ENCODE peak calls at places on chromosomes 7 and 10, in nine cellular contexts. One of them, this sample, is unnamed.
A peak's percentile ranks its signal among the peaks of the same experiment; 100 is the strongest.

GRCh38 chr10:101656915-101657314 is 38.1 kb downstream of the FBXW4 start:
- DNase-seq in neural progenitor cell: no peak
- DNase-seq in stomach: no peak
- DNase-seq in lower lobe of right lung: no peak
- DNase-seq in neuronal stem cell: no peak
- DNase-seq in hepatocyte: no peak
- DNase-seq in uterus: no peak
- DNase-seq in Peyer's patch: no peak
- DNase-seq in CD4-positive, alpha-beta T cell: no peak
- DNase-seq in this sample: no peak

GRCh38 chr10:33706191-33706590 is 371.7 kb upstream of the NRP1 start:
- DNase-seq in lower lobe of right lung: no peak
- DNase-seq in uterus: peak; percentile 47
- DNase-seq in neural progenitor cell: no peak
- DNase-seq in neuronal stem cell: no peak
- DNase-seq in CD4-positive, alpha-beta T cell: no peak
- DNase-seq in stomach: no peak
- DNase-seq in Peyer's patch: no peak
- DNase-seq in hepatocyte: no peak
- DNase-seq in this sample: no peak

GRCh38 chr7:43647772-43648643 is 65.1 kb downstream of the STK17A start:
- DNase-seq in CD4-positive, alpha-beta T cell: no peak
- DNase-seq in neural progenitor cell: no peak
- DNase-seq in neuronal stem cell: no peak
- DNase-seq in stomach: peak; percentile 71
- DNase-seq in hepatocyte: peak; percentile 62
- DNase-seq in Peyer's patch: peak; percentile 61
- DNase-seq in uterus: peak; percentile 80
- DNase-seq in lower lobe of right lung: peak; percentile 62
- DNase-seq in this sample: peak; percentile 44

GRCh38 chr7:151431768-151432311 is 8.1 kb downstream of the CRYGN start:
- DNase-seq in lower lobe of right lung: no peak
- DNase-seq in CD4-positive, alpha-beta T cell: no peak
- DNase-seq in Peyer's patch: no peak
- DNase-seq in neuronal stem cell: no peak
- DNase-seq in stomach: no peak
- DNase-seq in neural progenitor cell: no peak
- DNase-seq in hepatocyte: no peak
- DNase-seq in uterus: no peak
- DNase-seq in this sample: no peak

GRCh38 chr7:45980181-45980905 is 59.3 kb upstream of the IGFBP3 start:
- DNase-seq in CD4-positive, alpha-beta T cell: no peak
- DNase-seq in stomach: no peak
- DNase-seq in hepatocyte: no peak
- DNase-seq in neural progenitor cell: no peak
- DNase-seq in lower lobe of right lung: no peak
- DNase-seq in uterus: no peak
- DNase-seq in neuronal stem cell: no peak
- DNase-seq in Peyer's patch: no peak
- DNase-seq in this sample: no peak

GRCh38 chr10:8060010-8060703 is 5.7 kb downstream of the GATA3 start:
- DNase-seq in CD4-positive, alpha-beta T cell: no peak
- DNase-seq in neuronal stem cell: peak; percentile 69
- DNase-seq in neural progenitor cell: peak; percentile 76
- DNase-seq in hepatocyte: peak; percentile 19
- DNase-seq in Peyer's patch: peak; percentile 59
- DNase-seq in uterus: no peak
- DNase-seq in lower lobe of right lung: no peak
- DNase-seq in stomach: no peak
- DNase-seq in this sample: no peak

GRCh38 chr7:84603545-84603944 is 409.0 kb upstream of the SEMA3A start:
- DNase-seq in neural progenitor cell: no peak
- DNase-seq in neuronal stem cell: no peak
- DNase-seq in stomach: no peak
- DNase-seq in lower lobe of right lung: no peak
- DNase-seq in hepatocyte: no peak
- DNase-seq in uterus: no peak
- DNase-seq in Peyer's patch: no peak
- DNase-seq in CD4-positive, alpha-beta T cell: no peak
- DNase-seq in this sample: no peak

GRCh38 chr7:129376778-129377700 is 57.2 kb upstream of the STRIP2 start:
- DNase-seq in lower lobe of right lung: no peak
- DNase-seq in uterus: no peak
- DNase-seq in hepatocyte: no peak
- DNase-seq in Peyer's patch: no peak
- DNase-seq in neuronal stem cell: no peak
- DNase-seq in CD4-positive, alpha-beta T cell: no peak
- DNase-seq in neural progenitor cell: no peak
- DNase-seq in stomach: no peak
- DNase-seq in this sample: no peak

GRCh38 chr10:4170633-4171314 is 385.8 kb upstream of the KLF6 start:
- DNase-seq in uterus: no peak
- DNase-seq in stomach: no peak
- DNase-seq in hepatocyte: peak; percentile 28
- DNase-seq in neural progenitor cell: no peak
- DNase-seq in lower lobe of right lung: no peak
- DNase-seq in CD4-positive, alpha-beta T cell: no peak
- DNase-seq in neuronal stem cell: no peak
- DNase-seq in Peyer's patch: no peak
- DNase-seq in this sample: no peak

GRCh38 chr7:47737606-47738005 is 155.7 kb upstream of the TNS3 start:
- DNase-seq in neuronal stem cell: no peak
- DNase-seq in CD4-positive, alpha-beta T cell: no peak
- DNase-seq in Peyer's patch: no peak
- DNase-seq in hepatocyte: no peak
- DNase-seq in stomach: no peak
- DNase-seq in uterus: no peak
- DNase-seq in neural progenitor cell: no peak
- DNase-seq in lower lobe of right lung: no peak
- DNase-seq in this sample: no peak

GRCh38 chr10:71604324-71605018 is 115.1 kb downstream of the C10orf105 start:
- DNase-seq in stomach: peak; percentile 44
- DNase-seq in Peyer's patch: no peak
- DNase-seq in neuronal stem cell: no peak
- DNase-seq in neural progenitor cell: no peak
- DNase-seq in uterus: no peak
- DNase-seq in hepatocyte: no peak
- DNase-seq in CD4-positive, alpha-beta T cell: no peak
- DNase-seq in lower lobe of right lung: no peak
- DNase-seq in this sample: no peak

GRCh38 chr10:71078454-71079145 is 133.8 kb upstream of the UNC5B start:
- DNase-seq in neuronal stem cell: no peak
- DNase-seq in stomach: peak; percentile 17
- DNase-seq in neural progenitor cell: no peak
- DNase-seq in CD4-positive, alpha-beta T cell: no peak
- DNase-seq in lower lobe of right lung: no peak
- DNase-seq in uterus: no peak
- DNase-seq in hepatocyte: no peak
- DNase-seq in Peyer's patch: no peak
- DNase-seq in this sample: no peak

GRCh38 chr10:13915710-13916109 is 328.9 kb downstream of the PRPF18 start:
- DNase-seq in lower lobe of right lung: no peak
- DNase-seq in neural progenitor cell: peak; percentile 51
- DNase-seq in uterus: no peak
- DNase-seq in Peyer's patch: no peak
- DNase-seq in hepatocyte: no peak
- DNase-seq in CD4-positive, alpha-beta T cell: no peak
- DNase-seq in stomach: no peak
- DNase-seq in neuronal stem cell: peak; percentile 26
- DNase-seq in this sample: peak; percentile 81

GRCh38 chr7:36296284-36296683 is 93.4 kb upstream of the ANLN start:
- DNase-seq in stomach: no peak
- DNase-seq in uterus: no peak
- DNase-seq in neural progenitor cell: no peak
- DNase-seq in Peyer's patch: no peak
- DNase-seq in neuronal stem cell: no peak
- DNase-seq in lower lobe of right lung: no peak
- DNase-seq in hepatocyte: no peak
- DNase-seq in CD4-positive, alpha-beta T cell: no peak
- DNase-seq in this sample: no peak

GRCh38 chr7:107891619-107892366 is 810 bp downstream of the DLD start:
- DNase-seq in stomach: no peak
- DNase-seq in lower lobe of right lung: no peak
- DNase-seq in CD4-positive, alpha-beta T cell: no peak
- DNase-seq in uterus: no peak
- DNase-seq in neuronal stem cell: no peak
- DNase-seq in hepatocyte: no peak
- DNase-seq in Peyer's patch: no peak
- DNase-seq in neural progenitor cell: no peak
- DNase-seq in this sample: no peak

GRCh38 chr7:78141533-78142281 is 343.1 kb downstream of the PHTF2 start:
- DNase-seq in hepatocyte: no peak
- DNase-seq in stomach: no peak
- DNase-seq in lower lobe of right lung: no peak
- DNase-seq in neural progenitor cell: no peak
- DNase-seq in uterus: no peak
- DNase-seq in Peyer's patch: no peak
- DNase-seq in neuronal stem cell: no peak
- DNase-seq in CD4-positive, alpha-beta T cell: no peak
- DNase-seq in this sample: no peak

GRCh38 chr10:77576633-77577032 is 61.0 kb downstream of the KCNMA1 start:
- DNase-seq in neural progenitor cell: no peak
- DNase-seq in CD4-positive, alpha-beta T cell: no peak
- DNase-seq in uterus: no peak
- DNase-seq in stomach: no peak
- DNase-seq in neuronal stem cell: no peak
- DNase-seq in lower lobe of right lung: no peak
- DNase-seq in hepatocyte: no peak
- DNase-seq in Peyer's patch: no peak
- DNase-seq in this sample: no peak

GRCh38 chr10:31549936-31550335 is 230.9 kb downstream of the ZEB1 start:
- DNase-seq in lower lobe of right lung: no peak
- DNase-seq in stomach: no peak
- DNase-seq in CD4-positive, alpha-beta T cell: no peak
- DNase-seq in neuronal stem cell: no peak
- DNase-seq in uterus: no peak
- DNase-seq in neural progenitor cell: no peak
- DNase-seq in hepatocyte: no peak
- DNase-seq in Peyer's patch: no peak
- DNase-seq in this sample: no peak

GRCh38 chr7:87216701-87217508 is 2.6 kb downstream of the TMEM243 start:
- DNase-seq in hepatocyte: no peak
- DNase-seq in stomach: no peak
- DNase-seq in Peyer's patch: peak; percentile 67
- DNase-seq in lower lobe of right lung: no peak
- DNase-seq in neuronal stem cell: no peak
- DNase-seq in neural progenitor cell: no peak
- DNase-seq in uterus: no peak
- DNase-seq in CD4-positive, alpha-beta T cell: peak; percentile 12
- DNase-seq in this sample: no peak

GRCh38 chr7:157782041-157782440 is 445.2 kb downstream of the DNAJB6 start:
- DNase-seq in Peyer's patch: no peak
- DNase-seq in neuronal stem cell: no peak
- DNase-seq in neural progenitor cell: no peak
- DNase-seq in stomach: no peak
- DNase-seq in uterus: no peak
- DNase-seq in CD4-positive, alpha-beta T cell: no peak
- DNase-seq in hepatocyte: no peak
- DNase-seq in lower lobe of right lung: no peak
- DNase-seq in this sample: no peak

GRCh38 chr10:70784476-70784875 is 701 bp downstream of the TBATA start:
- DNase-seq in neural progenitor cell: no peak
- DNase-seq in neuronal stem cell: no peak
- DNase-seq in stomach: no peak
- DNase-seq in hepatocyte: no peak
- DNase-seq in CD4-positive, alpha-beta T cell: no peak
- DNase-seq in lower lobe of right lung: no peak
- DNase-seq in Peyer's patch: no peak
- DNase-seq in uterus: no peak
- DNase-seq in this sample: no peak

GRCh38 chr10:96269438-96270300 is 1.7 kb downstream of the BLNK start:
- DNase-seq in CD4-positive, alpha-beta T cell: no peak
- DNase-seq in hepatocyte: no peak
- DNase-seq in uterus: no peak
- DNase-seq in Peyer's patch: no peak
- DNase-seq in neural progenitor cell: no peak
- DNase-seq in stomach: no peak
- DNase-seq in lower lobe of right lung: no peak
- DNase-seq in neuronal stem cell: no peak
- DNase-seq in this sample: no peak
- H3K27ac ChIP-seq in CD4-positive, alpha-beta T cell: no peak overlapping the region
- H3K27ac ChIP-seq in hepatocyte: peak overlapping the region; percentile 82
- H3K27ac ChIP-seq in uterus: no peak overlapping the region
- H3K27ac ChIP-seq in Peyer's patch: peak overlapping the region; percentile 82
- H3K27ac ChIP-seq in neural progenitor cell: no peak overlapping the region
- H3K27ac ChIP-seq in stomach: peak overlapping the region; percentile 89
- H3K27ac ChIP-seq in lower lobe of right lung: peak overlapping the region; percentile 77
- H3K27ac ChIP-seq in neuronal stem cell: no peak overlapping the region
- H3K27ac ChIP-seq in this sample: no peak overlapping the region

DNA sequence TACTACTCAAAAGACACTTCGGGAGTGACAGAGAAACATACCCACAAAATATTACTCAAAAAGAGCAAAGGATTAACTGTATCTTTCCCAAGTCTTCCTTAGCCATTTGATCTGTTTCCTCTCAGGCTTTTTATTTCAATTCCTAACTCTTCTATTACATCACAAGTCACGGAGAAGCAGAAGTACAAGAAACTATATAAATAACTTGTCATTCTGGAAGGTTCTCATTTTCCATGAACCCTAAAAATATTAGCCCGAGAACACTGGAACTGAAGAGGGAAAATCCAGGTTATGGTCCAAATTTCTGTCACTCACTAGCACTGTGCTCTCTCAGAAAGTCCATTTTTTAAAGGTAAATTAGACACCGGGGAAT is 98.0 kb downstream of the GRB10 start:
- DNase-seq in hepatocyte: no peak
- DNase-seq in CD4-positive, alpha-beta T cell: no peak
- DNase-seq in uterus: no peak
- DNase-seq in Peyer's patch: no peak
- DNase-seq in stomach: no peak
- DNase-seq in neural progenitor cell: no peak
- DNase-seq in neuronal stem cell: no peak
- DNase-seq in lower lobe of right lung: no peak
- DNase-seq in this sample: no peak
- H3K27ac ChIP-seq in hepatocyte: peak overlapping the region; percentile 64
- H3K27ac ChIP-seq in CD4-positive, alpha-beta T cell: no peak overlapping the region
- H3K27ac ChIP-seq in uterus: peak overlapping the region; percentile 76
- H3K27ac ChIP-seq in Peyer's patch: no peak overlapping the region
- H3K27ac ChIP-seq in stomach: no peak overlapping the region
- H3K27ac ChIP-seq in neural progenitor cell: no peak overlapping the region
- H3K27ac ChIP-seq in neuronal stem cell: no peak overlapping the region
- H3K27ac ChIP-seq in lower lobe of right lung: no peak overlapping the region
- H3K27ac ChIP-seq in this sample: no peak overlapping the region

GRCh38 chr10:111114931-111115500 is 38.2 kb downstream of the ADRA2A start:
- DNase-seq in CD4-positive, alpha-beta T cell: no peak
- DNase-seq in uterus: no peak
- DNase-seq in Peyer's patch: no peak
- DNase-seq in stomach: no peak
- DNase-seq in neuronal stem cell: no peak
- DNase-seq in hepatocyte: no peak
- DNase-seq in lower lobe of right lung: no peak
- DNase-seq in neural progenitor cell: no peak
- DNase-seq in this sample: no peak
- H3K27ac ChIP-seq in CD4-positive, alpha-beta T cell: no peak overlapping the region
- H3K27ac ChIP-seq in uterus: no peak overlapping the region
- H3K27ac ChIP-seq in Peyer's patch: no peak overlapping the region
- H3K27ac ChIP-seq in stomach: no peak overlapping the region
- H3K27ac ChIP-seq in neuronal stem cell: no peak overlapping the region
- H3K27ac ChIP-seq in hepatocyte: no peak overlapping the region
- H3K27ac ChIP-seq in lower lobe of right lung: no peak overlapping the region
- H3K27ac ChIP-seq in neural progenitor cell: no peak overlapping the region
- H3K27ac ChIP-seq in this sample: no peak overlapping the region

DNA sequence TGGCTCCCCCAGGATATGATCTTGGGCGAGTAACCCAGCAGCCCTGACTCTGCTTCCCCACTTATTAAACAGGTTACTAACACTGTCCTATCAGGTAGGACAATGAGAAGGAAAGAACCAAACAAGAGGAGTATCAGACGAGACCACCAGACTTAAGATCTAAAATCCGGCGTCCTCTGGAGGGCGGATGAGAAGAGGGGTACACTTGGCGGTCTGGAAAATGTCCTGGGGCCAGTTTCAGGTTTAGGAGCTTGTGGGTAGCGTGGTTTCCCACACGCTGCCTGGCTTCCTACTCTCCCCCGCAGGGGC is 644 bp downstream of the ZNF32 start:
- DNase-seq in neural progenitor cell: no peak
- DNase-seq in lower lobe of right lung: no peak
- DNase-seq in CD4-positive, alpha-beta T cell: no peak
- DNase-seq in stomach: no peak
- DNase-seq in hepatocyte: no peak
- DNase-seq in Peyer's patch: no peak
- DNase-seq in neuronal stem cell: no peak
- DNase-seq in uterus: no peak
- DNase-seq in this sample: no peak
- H3K27ac ChIP-seq in neural progenitor cell: no peak overlapping the region
- H3K27ac ChIP-seq in lower lobe of right lung: peak overlapping the region; percentile 95
- H3K27ac ChIP-seq in CD4-positive, alpha-beta T cell: peak overlapping the region; percentile 71
- H3K27ac ChIP-seq in stomach: peak overlapping the region; percentile 83
- H3K27ac ChIP-seq in hepatocyte: peak overlapping the region; percentile 77
- H3K27ac ChIP-seq in Peyer's patch: peak overlapping the region; percentile 67
- H3K27ac ChIP-seq in neuronal stem cell: no peak overlapping the region
- H3K27ac ChIP-seq in uterus: peak overlapping the region; percentile 82
- H3K27ac ChIP-seq in this sample: peak overlapping the region; percentile 89

This sample was measured in substantia nigra.